ENCODE peak calls at places on chromosomes 1 and 21, in nine cellular contexts. One of them, this sample, is unnamed.

GRCh38 chr1:178344513-178345077 is 152.2 kb downstream of the CLEC20A start:
- DNase-seq in transverse colon: no peak
- DNase-seq in gastrocnemius medialis: no peak
- DNase-seq in keratinocyte: peak
- DNase-seq in right atrium auricular region: no peak
- DNase-seq in GM23338: peak
- DNase-seq in lower leg skin: no peak
- DNase-seq in spleen: no peak
- DNase-seq in cardiac fibroblast: peak
- DNase-seq in this sample: no peak

GRCh38 chr1:110285316-110285715 is 53.9 kb upstream of the RBM15 start:
- DNase-seq in transverse colon: no peak
- DNase-seq in gastrocnemius medialis: no peak
- DNase-seq in keratinocyte: no peak
- DNase-seq in right atrium auricular region: no peak
- DNase-seq in GM23338: no peak
- DNase-seq in lower leg skin: peak
- DNase-seq in spleen: no peak
- DNase-seq in cardiac fibroblast: no peak
- DNase-seq in this sample: no peak

GRCh38 chr1:2831596-2832212 is 30.2 kb upstream of the TTC34 start:
- DNase-seq in transverse colon: no peak
- DNase-seq in gastrocnemius medialis: no peak
- DNase-seq in keratinocyte: no peak
- DNase-seq in right atrium auricular region: no peak
- DNase-seq in GM23338: no peak
- DNase-seq in lower leg skin: no peak
- DNase-seq in spleen: no peak
- DNase-seq in cardiac fibroblast: no peak
- DNase-seq in this sample: no peak

GRCh38 chr1:218575856-218576255 is 230.7 kb downstream of the TGFB2 start:
- DNase-seq in transverse colon: no peak
- DNase-seq in gastrocnemius medialis: no peak
- DNase-seq in keratinocyte: peak
- DNase-seq in right atrium auricular region: no peak
- DNase-seq in GM23338: no peak
- DNase-seq in lower leg skin: no peak
- DNase-seq in spleen: no peak
- DNase-seq in cardiac fibroblast: no peak
- DNase-seq in this sample: no peak

GRCh38 chr21:36310016-36310415 is 10.0 kb upstream of the MORC3 start:
- DNase-seq in transverse colon: no peak
- DNase-seq in gastrocnemius medialis: no peak
- DNase-seq in keratinocyte: no peak
- DNase-seq in right atrium auricular region: no peak
- DNase-seq in GM23338: no peak
- DNase-seq in lower leg skin: no peak
- DNase-seq in spleen: peak
- DNase-seq in cardiac fibroblast: no peak
- DNase-seq in this sample: peak

GRCh38 chr1:175250027-175250426 is 57.5 kb upstream of the KIAA0040 start:
- DNase-seq in transverse colon: peak
- DNase-seq in gastrocnemius medialis: peak
- DNase-seq in keratinocyte: no peak
- DNase-seq in right atrium auricular region: no peak
- DNase-seq in GM23338: no peak
- DNase-seq in lower leg skin: no peak
- DNase-seq in spleen: no peak
- DNase-seq in cardiac fibroblast: no peak
- DNase-seq in this sample: no peak

GRCh38 chr1:162661336-162661735 is 29.1 kb downstream of the DDR2 start:
- DNase-seq in transverse colon: no peak
- DNase-seq in gastrocnemius medialis: no peak
- DNase-seq in keratinocyte: no peak
- DNase-seq in right atrium auricular region: no peak
- DNase-seq in GM23338: no peak
- DNase-seq in lower leg skin: no peak
- DNase-seq in spleen: no peak
- DNase-seq in cardiac fibroblast: no peak
- DNase-seq in this sample: no peak

GRCh38 chr1:231407537-231408396 is 14.3 kb downstream of the EGLN1 start:
- DNase-seq in transverse colon: no peak
- DNase-seq in gastrocnemius medialis: no peak
- DNase-seq in keratinocyte: no peak
- DNase-seq in right atrium auricular region: no peak
- DNase-seq in GM23338: no peak
- DNase-seq in lower leg skin: no peak
- DNase-seq in spleen: no peak
- DNase-seq in cardiac fibroblast: peak
- DNase-seq in this sample: no peak

GRCh38 chr1:156319664-156320063 is 18.4 kb downstream of the CCT3 start:
- DNase-seq in transverse colon: no peak
- DNase-seq in gastrocnemius medialis: no peak
- DNase-seq in keratinocyte: no peak
- DNase-seq in right atrium auricular region: no peak
- DNase-seq in GM23338: peak
- DNase-seq in lower leg skin: no peak
- DNase-seq in spleen: no peak
- DNase-seq in cardiac fibroblast: peak
- DNase-seq in this sample: no peak

GRCh38 chr21:17989780-17990179 is 170.6 kb upstream of the C21orf91 start:
- DNase-seq in transverse colon: no peak
- DNase-seq in gastrocnemius medialis: no peak
- DNase-seq in keratinocyte: no peak
- DNase-seq in right atrium auricular region: no peak
- DNase-seq in GM23338: peak
- DNase-seq in lower leg skin: no peak
- DNase-seq in spleen: no peak
- DNase-seq in cardiac fibroblast: no peak
- DNase-seq in this sample: no peak

GRCh38 chr1:113452921-113453770 is 62.8 kb downstream of the MAGI3 start:
- DNase-seq in transverse colon: peak
- DNase-seq in gastrocnemius medialis: no peak
- DNase-seq in keratinocyte: no peak
- DNase-seq in right atrium auricular region: no peak
- DNase-seq in GM23338: peak
- DNase-seq in lower leg skin: no peak
- DNase-seq in spleen: no peak
- DNase-seq in cardiac fibroblast: peak
- DNase-seq in this sample: no peak

GRCh38 chr1:67748630-67749029 is 63.6 kb downstream of the GADD45A start:
- DNase-seq in transverse colon: no peak
- DNase-seq in gastrocnemius medialis: no peak
- DNase-seq in keratinocyte: no peak
- DNase-seq in right atrium auricular region: no peak
- DNase-seq in GM23338: no peak
- DNase-seq in lower leg skin: no peak
- DNase-seq in spleen: no peak
- DNase-seq in cardiac fibroblast: peak
- DNase-seq in this sample: no peak

GRCh38 chr1:97073936-97074335 is 352.4 kb downstream of the PTBP2 start:
- DNase-seq in transverse colon: no peak
- DNase-seq in gastrocnemius medialis: no peak
- DNase-seq in keratinocyte: no peak
- DNase-seq in right atrium auricular region: no peak
- DNase-seq in GM23338: no peak
- DNase-seq in lower leg skin: no peak
- DNase-seq in spleen: no peak
- DNase-seq in cardiac fibroblast: no peak
- DNase-seq in this sample: no peak

DNA sequence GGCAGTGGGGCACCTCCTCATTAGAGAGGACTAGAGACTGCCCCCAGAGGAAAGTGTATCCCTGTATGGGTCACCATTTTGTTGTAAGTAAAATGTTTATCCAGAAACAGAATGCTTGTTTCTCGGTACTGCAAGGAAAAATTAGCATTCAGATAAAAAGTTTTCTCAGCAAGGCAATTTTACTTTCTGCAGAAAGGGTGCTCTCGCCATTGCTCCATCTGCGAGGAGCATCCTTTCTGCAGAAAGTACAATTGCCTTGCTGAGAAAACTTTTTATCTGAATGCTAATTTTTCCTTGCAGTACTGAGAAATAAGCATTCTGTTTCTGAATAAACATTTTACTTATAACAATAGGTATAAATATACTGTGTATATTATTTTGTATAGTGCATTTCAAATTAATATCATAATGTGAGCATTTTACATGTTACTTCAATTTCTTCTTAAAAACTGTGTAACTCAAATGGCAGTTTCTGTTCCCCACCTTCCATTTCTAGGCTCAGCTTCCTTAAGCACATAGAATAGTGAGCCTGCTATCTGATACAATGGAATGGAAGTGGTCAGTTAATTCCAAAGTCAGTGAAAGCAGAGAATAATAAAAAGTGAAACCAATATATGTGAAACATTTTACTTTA is 76.5 kb upstream of the DESI2 start:
- DNase-seq in transverse colon: no peak
- DNase-seq in gastrocnemius medialis: no peak
- DNase-seq in keratinocyte: no peak
- DNase-seq in right atrium auricular region: no peak
- DNase-seq in GM23338: peak
- DNase-seq in lower leg skin: no peak
- DNase-seq in spleen: no peak
- DNase-seq in cardiac fibroblast: no peak
- DNase-seq in this sample: no peak
- H3K4me3 ChIP-seq in transverse colon: no peak
- H3K4me3 ChIP-seq in gastrocnemius medialis: no peak
- H3K4me3 ChIP-seq in keratinocyte: no peak
- H3K4me3 ChIP-seq in right atrium auricular region: no peak
- H3K4me3 ChIP-seq in GM23338: no peak
- H3K4me3 ChIP-seq in lower leg skin: no peak
- H3K4me3 ChIP-seq in spleen: no peak
- H3K4me3 ChIP-seq in cardiac fibroblast: no peak
- H3K4me3 ChIP-seq in this sample: no peak

DNA sequence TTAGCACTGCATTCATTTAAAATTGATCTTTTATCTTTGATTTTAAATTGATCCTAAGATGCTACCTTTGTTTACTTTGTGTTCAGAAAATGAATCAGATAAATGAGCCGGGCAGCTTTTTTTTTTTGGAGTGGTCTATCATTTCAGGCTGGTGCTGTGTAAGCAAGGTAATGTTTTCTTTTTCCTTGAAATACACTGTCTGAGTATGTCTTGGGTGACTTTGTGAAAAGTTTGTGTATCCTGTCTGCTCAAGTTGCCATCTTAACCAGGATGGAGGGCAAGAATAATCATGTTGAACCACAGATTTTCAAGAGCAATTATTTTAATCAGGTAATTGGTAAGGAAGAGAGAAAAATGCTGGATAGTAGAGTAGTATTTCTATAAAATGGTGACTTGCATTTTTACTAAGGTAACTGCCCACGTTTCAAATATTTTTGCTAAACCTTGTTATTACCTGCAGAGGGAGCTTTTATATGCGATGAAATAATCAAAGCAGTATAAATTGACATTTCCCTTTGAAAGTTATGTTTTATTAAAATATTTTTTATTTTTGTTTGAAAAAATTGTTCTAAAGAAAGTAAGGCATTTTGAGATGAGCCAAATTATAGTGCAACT is 11.1 kb downstream of the ADGRL2 start:
- DNase-seq in transverse colon: no peak
- DNase-seq in gastrocnemius medialis: no peak
- DNase-seq in keratinocyte: no peak
- DNase-seq in right atrium auricular region: no peak
- DNase-seq in GM23338: no peak
- DNase-seq in lower leg skin: no peak
- DNase-seq in spleen: no peak
- DNase-seq in cardiac fibroblast: peak
- DNase-seq in this sample: no peak
- TF ChIP-seq CTCF in transverse colon: no peak
- TF ChIP-seq CTCF in gastrocnemius medialis: no peak
- TF ChIP-seq CTCF in keratinocyte: no peak
- TF ChIP-seq CTCF in right atrium auricular region: no peak
- TF ChIP-seq CTCF in GM23338: no peak
- TF ChIP-seq CTCF in lower leg skin: no peak
- TF ChIP-seq CTCF in spleen: no peak
- TF ChIP-seq CTCF in cardiac fibroblast: peak
- TF ChIP-seq CTCF in this sample: no peak

DNA sequence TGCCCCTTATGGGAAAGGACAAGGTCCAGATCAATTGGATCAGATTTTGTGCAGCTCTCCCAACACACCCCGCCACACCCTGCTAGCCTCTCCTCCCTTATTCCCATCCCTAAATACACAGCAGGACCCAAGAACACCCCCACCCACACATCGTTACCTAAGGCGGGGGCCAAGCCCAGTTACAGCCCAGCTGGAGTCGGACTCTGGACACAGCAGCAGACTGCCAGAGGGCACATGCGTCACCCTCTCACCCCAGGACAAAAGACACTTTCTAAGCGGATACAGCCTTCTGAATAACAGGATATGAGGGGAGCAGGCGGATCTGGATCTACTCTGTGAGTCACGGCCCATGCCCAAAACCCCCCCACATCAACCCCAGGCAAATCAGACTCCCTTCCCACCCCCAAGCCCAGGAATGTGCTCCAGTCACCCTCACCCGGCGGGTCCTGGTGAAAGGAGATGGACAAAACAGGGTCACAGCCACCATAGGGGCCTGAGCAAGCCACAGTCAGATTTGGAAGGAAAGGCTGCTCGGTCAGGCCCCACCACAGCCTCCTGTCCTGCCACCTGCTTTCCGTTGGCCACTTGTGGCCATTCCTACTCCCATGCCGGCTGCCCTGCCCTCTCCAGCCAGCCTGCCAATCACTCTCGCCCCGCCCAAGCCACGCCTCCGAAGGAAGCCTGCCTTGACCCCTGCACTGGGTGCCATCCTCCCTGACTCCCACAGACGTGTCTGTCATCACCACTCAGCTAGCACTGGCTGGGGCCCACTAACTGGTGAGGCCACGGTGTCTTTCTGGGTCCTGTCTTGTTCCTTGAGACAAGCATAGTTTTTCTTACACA is 4.0 kb downstream of the S100A16 start:
- DNase-seq in transverse colon: peak
- DNase-seq in gastrocnemius medialis: peak
- DNase-seq in keratinocyte: no peak
- DNase-seq in right atrium auricular region: peak
- DNase-seq in GM23338: peak
- DNase-seq in lower leg skin: peak
- DNase-seq in spleen: peak
- DNase-seq in cardiac fibroblast: peak
- DNase-seq in this sample: no peak
- H3K4me3 ChIP-seq in transverse colon: peak
- H3K4me3 ChIP-seq in gastrocnemius medialis: peak
- H3K4me3 ChIP-seq in keratinocyte: peak
- H3K4me3 ChIP-seq in right atrium auricular region: peak
- H3K4me3 ChIP-seq in GM23338: peak
- H3K4me3 ChIP-seq in lower leg skin: no peak
- H3K4me3 ChIP-seq in spleen: peak
- H3K4me3 ChIP-seq in cardiac fibroblast: peak
- H3K4me3 ChIP-seq in this sample: no peak

DNA sequence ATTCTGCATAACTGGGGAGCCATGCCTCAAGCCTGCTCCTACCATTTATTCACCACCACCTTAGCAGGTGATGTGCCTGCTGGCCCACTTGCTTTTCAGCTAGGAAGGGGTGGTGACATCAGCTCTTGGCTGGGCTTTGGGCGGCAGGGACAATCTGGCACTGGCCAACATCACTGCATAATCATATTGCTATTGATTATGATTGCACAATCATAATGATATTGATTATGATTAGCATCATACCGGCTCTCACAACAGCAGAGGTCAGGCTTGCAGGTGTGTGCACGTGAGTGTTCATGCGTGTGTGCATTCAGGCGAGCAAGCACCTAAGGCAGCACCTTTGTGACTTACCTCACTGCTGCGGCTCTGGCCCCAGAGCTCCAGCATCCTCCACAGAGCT is 273.8 kb downstream of the AJAP1 start:
- DNase-seq in transverse colon: no peak
- DNase-seq in gastrocnemius medialis: no peak
- DNase-seq in keratinocyte: no peak
- DNase-seq in right atrium auricular region: no peak
- DNase-seq in GM23338: no peak
- DNase-seq in lower leg skin: no peak
- DNase-seq in spleen: no peak
- DNase-seq in cardiac fibroblast: no peak
- DNase-seq in this sample: no peak
- TF ChIP-seq CTCF in transverse colon: no peak
- TF ChIP-seq CTCF in gastrocnemius medialis: no peak
- TF ChIP-seq CTCF in keratinocyte: no peak
- TF ChIP-seq CTCF in right atrium auricular region: no peak
- TF ChIP-seq CTCF in GM23338: no peak
- TF ChIP-seq CTCF in lower leg skin: no peak
- TF ChIP-seq CTCF in spleen: no peak
- TF ChIP-seq CTCF in cardiac fibroblast: no peak
- TF ChIP-seq CTCF in this sample: no peak